ENCODE peak calls at places on chromosomes 16 and 17, in five cellular contexts. K is IMR-90, X is thoracic aorta, A is breast epithelium, C is cardiac muscle cell. Y is an unnamed sample. For H3K4me1 and H3K9me3, the result is how much of the 10 kb centered on the place peaks cover.

GRCh38 chr17:82239926-82240505 is 11.2 kb downstream of the SLC16A3 start:
- DNase-seq in A (no peak), K (no peak), C (no peak), X (no peak), Y (no peak)

GRCh38 chr16:57999366-57999970 is 1.0 kb downstream of the ZNF319 start:
- DNase-seq in C (no peak), K (peak), A (no peak), X (no peak), Y (no peak)

GRCh38 chr17:42775534-42776098 is 2.4 kb downstream of the VPS25 start:
- DNase-seq in A (no peak), C (peak), K (peak), X (no peak), Y (no peak)

GRCh38 chr16:17476414-17477259 is 5.9 kb upstream of the XYLT1 start:
- DNase-seq in X (no peak), C (peak), A (no peak), K (peak), Y (no peak)

GRCh38 chr17:40122466-40122943 is 734 bp downstream of the MSL1 start:
- DNase-seq in X (no peak), A (no peak), K (peak), C (peak), Y (no peak)

GRCh38 chr17:55334881-55335523 is 70.2 kb downstream of the HLF start:
- DNase-seq in K (no peak), A (no peak), X (no peak), C (no peak), Y (no peak)

GRCh38 chr17:7883781-7884386 is 4.7 kb upstream of the CHD3 start:
- DNase-seq in X (no peak), K (peak), C (peak), A (no peak), Y (no peak)

GRCh38 chr16:68778551-68779231 is 41.6 kb downstream of the CDH1 start:
- DNase-seq in K (no peak), X (no peak), A (no peak), C (no peak), Y (no peak)

GRCh38 chr16:89863741-89864391 is 9.5 kb upstream of the TCF25 start:
- DNase-seq in X (no peak), C (peak), A (no peak), K (peak), Y (no peak)

DNA sequence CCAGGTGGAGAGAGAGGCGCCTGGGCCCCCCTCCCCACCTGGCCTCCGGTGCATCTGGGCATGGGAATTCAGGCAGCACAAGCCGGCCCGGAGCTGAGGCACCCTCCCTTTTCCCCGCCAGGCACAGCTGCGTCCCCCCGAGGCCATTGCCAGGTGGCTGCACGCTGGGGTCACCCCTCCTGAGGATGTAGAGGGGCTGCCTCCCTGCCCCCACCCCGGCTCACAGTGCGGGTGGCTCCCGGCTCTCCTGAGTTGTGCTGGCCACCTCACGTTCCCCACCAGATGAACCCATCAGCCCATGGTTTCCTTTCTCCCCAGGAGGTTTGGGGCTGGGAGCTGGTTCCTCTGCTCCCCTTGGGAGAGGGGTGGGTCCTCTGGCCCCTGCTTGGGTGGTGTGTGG is 12.6 kb downstream of the CACNA1H start:
- DNase-seq in A (no peak), C (no peak), X (no peak), K (no peak), Y (no peak)
- H3K4me1 ChIP-seq in A (under half), C (under half), X (under half), K (under half), Y (half or more)

GRCh38 chr16:71205482-71206131 is 24.9 kb downstream of the HYDIN start:
- DNase-seq in K (no peak), A (no peak), X (no peak), C (no peak), Y (no peak)
- H3K9me3 ChIP-seq in K (under half), A (under half), X (under half), C (under half), Y (under half)

GRCh38 chr17:17402558-17402957 is 74.2 kb upstream of the MED9 start:
- DNase-seq in A (no peak), C (no peak), X (no peak), K (peak), Y (no peak)
- H3K4me1 ChIP-seq in A (under half), C (under half), X (under half), K (under half), Y (under half)

GRCh38 chr17:27089929-27090247 is 204.0 kb upstream of the WSB1 start:
- DNase-seq in A (no peak), K (no peak), X (no peak), C (no peak), Y (no peak)
- H3K9me3 ChIP-seq in A (under half), K (under half), X (under half), C (under half), Y (under half)

GRCh38 chr17:18187226-18187625 is 3.6 kb downstream of the ALKBH5 start:
- DNase-seq in K (no peak), X (no peak), C (peak), A (no peak), Y (no peak)

GRCh38 chr17:18186271-18186982 is 2.8 kb downstream of the ALKBH5 start:
- DNase-seq in C (peak), K (peak), X (no peak), A (no peak), Y (no peak)

GRCh38 chr17:18184143-18185007 is 747 bp downstream of the ALKBH5 start:
- DNase-seq in A (peak), X (peak), K (peak), C (peak), Y (no peak)

GRCh38 chr17:18185832-18186231 is 2.2 kb downstream of the ALKBH5 start:
- DNase-seq in A (no peak), C (no peak), X (no peak), K (peak), Y (no peak)

DNA sequence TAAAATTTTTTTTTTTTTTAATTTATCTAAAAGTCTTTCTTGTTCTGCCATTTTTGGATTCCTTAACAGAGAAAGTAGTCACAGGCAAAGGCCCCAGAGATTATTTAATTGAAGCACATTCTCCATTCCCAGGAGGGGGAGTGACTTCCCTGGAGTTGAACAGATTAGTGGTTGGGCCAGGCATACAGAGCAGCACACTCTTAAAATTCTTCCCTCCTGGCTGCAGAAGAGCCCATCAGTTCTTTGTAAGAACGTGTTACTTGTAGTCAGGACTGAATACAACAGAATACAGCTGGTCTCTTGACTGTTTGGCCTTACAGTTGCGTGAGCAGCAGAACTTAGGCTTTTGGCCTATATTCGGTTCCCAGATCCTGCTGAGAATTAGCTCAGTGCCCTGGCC is 1.8 kb downstream of the ALKBH5 start:
- DNase-seq in C (peak), K (peak), A (no peak), X (no peak), Y (no peak)
- H3K4me1 ChIP-seq in C (under half), K (under half), A (under half), X (under half), Y (half or more)

DNA sequence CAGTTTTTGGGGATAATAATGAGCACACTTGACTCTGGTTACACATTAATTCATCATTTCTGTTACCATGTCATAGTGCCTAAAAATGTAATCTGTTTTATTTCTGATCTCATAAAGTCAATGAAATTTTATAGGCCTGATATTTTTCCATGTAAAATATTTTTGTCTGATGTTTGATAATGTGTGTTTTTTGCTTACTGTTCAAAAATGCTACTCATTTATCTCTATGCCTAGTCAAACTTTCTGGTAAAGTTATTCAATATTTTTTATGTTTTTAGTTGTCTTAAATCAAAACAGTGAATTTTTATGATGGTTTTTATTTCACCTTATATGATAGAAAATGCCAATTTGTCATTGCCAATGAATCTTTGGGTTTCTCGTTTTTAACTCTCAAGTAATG is 147.0 kb downstream of the AHSP start:
- DNase-seq in C (no peak), K (no peak), X (no peak), A (no peak), Y (no peak)
- H3K9me3 ChIP-seq in C (under half), K (under half), X (under half), A (under half), Y (under half)

DNA sequence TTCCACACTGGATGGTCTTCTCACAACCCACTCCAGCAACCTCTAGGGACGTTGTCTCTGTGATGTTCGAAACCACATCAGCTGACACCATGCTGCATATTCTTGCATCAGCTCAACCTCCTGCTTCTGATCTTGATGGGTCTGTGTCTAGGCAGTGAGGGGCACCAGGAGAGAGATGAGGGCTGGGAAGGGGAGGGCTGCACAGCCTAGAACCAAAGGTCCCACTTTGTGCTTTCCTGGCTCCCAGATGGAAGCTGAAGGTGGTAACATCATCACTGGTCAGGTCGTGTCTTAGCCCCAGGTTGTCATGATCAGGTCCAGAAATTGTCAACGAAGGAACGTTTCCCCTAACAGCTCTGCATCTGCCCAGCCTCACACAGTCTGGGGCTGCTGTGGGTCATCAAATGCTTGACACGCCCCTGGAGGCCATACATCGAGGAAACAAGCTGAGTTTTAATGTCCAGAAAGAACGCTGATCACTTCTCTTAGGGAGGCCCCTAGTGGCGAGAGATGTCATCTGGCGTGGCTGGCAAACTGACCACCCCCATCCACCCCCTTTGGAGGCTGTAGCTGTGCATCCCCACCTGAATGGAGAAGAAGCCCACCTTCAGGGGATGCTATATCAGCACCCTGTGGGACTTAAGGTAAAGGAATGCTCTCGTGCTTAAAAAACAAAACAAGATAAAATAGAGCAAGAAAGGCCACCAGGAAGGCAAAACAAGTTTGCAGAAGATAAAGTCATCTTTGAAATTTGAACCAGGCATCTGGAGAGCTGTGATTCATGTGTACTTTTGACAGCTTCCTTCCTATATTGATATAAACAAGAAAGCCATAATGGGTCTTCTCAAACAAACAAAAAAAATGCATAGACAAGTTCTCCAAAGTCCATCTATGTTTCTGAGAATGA is 58.3 kb downstream of the WIPI1 start:
- DNase-seq in X (no peak), C (peak), K (peak), A (no peak), Y (peak)
- H3K4me1 ChIP-seq in X (under half), C (under half), K (under half), A (under half), Y (under half)

GRCh38 chr17:6591599-6592158 is 35.3 kb upstream of the PITPNM3 start:
- DNase-seq in K (peak), A (no peak), X (no peak), C (peak), Y (peak)
- H3K9me3 ChIP-seq in K (under half), A (under half), X (under half), C (under half), Y (under half)

GRCh38 chr17:45172232-45172540 is 10.5 kb downstream of the HEXIM2 start:
- DNase-seq in A (no peak), X (no peak), C (no peak), K (no peak), Y (no peak)

GRCh38 chr17:45170976-45171337 is 9.3 kb downstream of the HEXIM2 start:
- DNase-seq in A (peak), X (peak), K (peak), C (peak), Y (peak)

GRCh38 chr17:45170280-45170975 is 8.8 kb downstream of the HEXIM2 start:
- DNase-seq in K (no peak), C (no peak), A (no peak), X (no peak), Y (no peak)

GRCh38 chr17:45171338-45172231 is 9.9 kb downstream of the HEXIM2 start:
- DNase-seq in X (no peak), A (peak), C (no peak), K (no peak), Y (no peak)

DNA sequence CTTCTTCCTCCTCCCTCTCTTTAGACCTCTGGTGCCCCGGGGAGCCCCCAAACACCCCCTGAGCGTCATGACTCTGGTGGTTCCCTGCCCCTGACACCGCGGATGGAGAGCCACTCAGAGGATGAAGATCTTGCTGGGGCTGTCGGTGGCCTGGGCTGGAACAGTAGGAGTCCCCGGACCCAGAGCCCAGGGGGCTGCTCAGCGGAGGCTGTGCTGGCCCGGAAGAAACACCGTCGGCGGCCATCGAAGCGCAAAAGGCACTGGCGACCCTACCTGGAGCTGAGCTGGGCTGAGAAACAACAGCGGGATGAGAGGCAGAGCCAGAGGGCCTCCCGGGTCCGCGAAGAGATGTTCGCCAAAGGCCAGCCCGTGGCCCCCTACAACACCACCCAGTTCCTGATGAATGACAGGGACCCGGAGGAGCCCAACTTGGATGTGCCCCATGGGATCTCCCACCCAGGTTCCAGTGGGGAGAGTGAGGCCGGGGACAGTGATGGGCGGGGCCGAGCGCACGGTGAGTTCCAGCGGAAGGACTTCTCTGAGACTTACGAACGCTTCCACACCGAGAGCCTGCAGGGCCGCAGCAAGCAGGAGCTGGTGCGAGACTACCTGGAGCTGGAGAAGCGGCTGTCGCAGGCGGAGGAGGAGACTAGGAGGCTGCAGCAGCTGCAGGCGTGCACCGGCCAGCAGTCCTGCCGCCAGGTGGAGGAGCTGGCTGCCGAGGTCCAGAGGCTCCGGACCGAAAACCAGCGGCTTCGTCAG is 7.5 kb downstream of the HEXIM2 start:
- DNase-seq in A (peak), C (no peak), K (no peak), X (no peak), Y (no peak)
- H3K4me1 ChIP-seq in A (under half), C (under half), K (under half), X (under half), Y (under half)

Y was measured in esophagus muscularis mucosa.